ENCODE peak calls at places on chromosome 1, in nine cellular contexts. One of them, this sample, is unnamed.

GRCh38 chr1:77218477-77219165 is 609 bp downstream of the PIGK start:
- DNase-seq in activated effector memory CD4-positive, alpha-beta T cell treated with anti-CD3 and anti-CD28 coated beads, Interleukin-2, amount 50 U/mL, for 16 hours: no peak
- DNase-seq in progenitor cell of endocrine pancreas: no peak
- DNase-seq in caudate nucleus: no peak
- DNase-seq in neural crest cell: no peak
- DNase-seq in fibroblast of lung: peak
- DNase-seq in CD8-positive, alpha-beta memory T cell: no peak
- DNase-seq in SHP77: no peak
- DNase-seq in HEK293T: no peak
- DNase-seq in this sample: no peak

GRCh38 chr1:220789532-220790147 is 2.9 kb downstream of the MTARC1 start:
- DNase-seq in CD8-positive, alpha-beta memory T cell: no peak
- DNase-seq in progenitor cell of endocrine pancreas: no peak
- DNase-seq in activated effector memory CD4-positive, alpha-beta T cell treated with anti-CD3 and anti-CD28 coated beads, Interleukin-2, amount 50 U/mL, for 16 hours: no peak
- DNase-seq in SHP77: no peak
- DNase-seq in neural crest cell: no peak
- DNase-seq in HEK293T: no peak
- DNase-seq in fibroblast of lung: peak
- DNase-seq in caudate nucleus: no peak
- DNase-seq in this sample: no peak

GRCh38 chr1:91591175-91591968 is 90.7 kb downstream of the CDC7 start:
- DNase-seq in SHP77: no peak
- DNase-seq in activated effector memory CD4-positive, alpha-beta T cell treated with anti-CD3 and anti-CD28 coated beads, Interleukin-2, amount 50 U/mL, for 16 hours: no peak
- DNase-seq in HEK293T: no peak
- DNase-seq in fibroblast of lung: no peak
- DNase-seq in neural crest cell: no peak
- DNase-seq in caudate nucleus: no peak
- DNase-seq in CD8-positive, alpha-beta memory T cell: no peak
- DNase-seq in progenitor cell of endocrine pancreas: no peak
- DNase-seq in this sample: no peak

GRCh38 chr1:173392895-173393654 is 84.1 kb upstream of the PRDX6 start:
- DNase-seq in neural crest cell: no peak
- DNase-seq in CD8-positive, alpha-beta memory T cell: no peak
- DNase-seq in caudate nucleus: no peak
- DNase-seq in fibroblast of lung: peak
- DNase-seq in progenitor cell of endocrine pancreas: no peak
- DNase-seq in activated effector memory CD4-positive, alpha-beta T cell treated with anti-CD3 and anti-CD28 coated beads, Interleukin-2, amount 50 U/mL, for 16 hours: no peak
- DNase-seq in HEK293T: no peak
- DNase-seq in SHP77: no peak
- DNase-seq in this sample: peak

GRCh38 chr1:98749152-98749756 is 87.7 kb downstream of the SNX7 start:
- DNase-seq in activated effector memory CD4-positive, alpha-beta T cell treated with anti-CD3 and anti-CD28 coated beads, Interleukin-2, amount 50 U/mL, for 16 hours: no peak
- DNase-seq in SHP77: no peak
- DNase-seq in neural crest cell: no peak
- DNase-seq in progenitor cell of endocrine pancreas: no peak
- DNase-seq in fibroblast of lung: peak
- DNase-seq in caudate nucleus: no peak
- DNase-seq in HEK293T: no peak
- DNase-seq in CD8-positive, alpha-beta memory T cell: no peak
- DNase-seq in this sample: no peak

GRCh38 chr1:95393434-95393833 is 159.4 kb downstream of the RWDD3 start:
- DNase-seq in progenitor cell of endocrine pancreas: no peak
- DNase-seq in caudate nucleus: no peak
- DNase-seq in HEK293T: no peak
- DNase-seq in neural crest cell: no peak
- DNase-seq in CD8-positive, alpha-beta memory T cell: no peak
- DNase-seq in fibroblast of lung: no peak
- DNase-seq in activated effector memory CD4-positive, alpha-beta T cell treated with anti-CD3 and anti-CD28 coated beads, Interleukin-2, amount 50 U/mL, for 16 hours: no peak
- DNase-seq in SHP77: no peak
- DNase-seq in this sample: no peak

GRCh38 chr1:78401148-78401547 is 89.6 kb upstream of the PTGFR start:
- DNase-seq in SHP77: no peak
- DNase-seq in progenitor cell of endocrine pancreas: no peak
- DNase-seq in activated effector memory CD4-positive, alpha-beta T cell treated with anti-CD3 and anti-CD28 coated beads, Interleukin-2, amount 50 U/mL, for 16 hours: no peak
- DNase-seq in neural crest cell: no peak
- DNase-seq in CD8-positive, alpha-beta memory T cell: no peak
- DNase-seq in fibroblast of lung: no peak
- DNase-seq in HEK293T: no peak
- DNase-seq in caudate nucleus: no peak
- DNase-seq in this sample: no peak

GRCh38 chr1:31934706-31935629 is 3.2 kb downstream of the PTP4A2 start:
- DNase-seq in SHP77: no peak
- DNase-seq in progenitor cell of endocrine pancreas: no peak
- DNase-seq in HEK293T: peak
- DNase-seq in CD8-positive, alpha-beta memory T cell: no peak
- DNase-seq in activated effector memory CD4-positive, alpha-beta T cell treated with anti-CD3 and anti-CD28 coated beads, Interleukin-2, amount 50 U/mL, for 16 hours: peak
- DNase-seq in neural crest cell: no peak
- DNase-seq in fibroblast of lung: peak
- DNase-seq in caudate nucleus: no peak
- DNase-seq in this sample: no peak

GRCh38 chr1:2322065-2322571 is 69.2 kb downstream of the MORN1 start:
- DNase-seq in progenitor cell of endocrine pancreas: peak
- DNase-seq in CD8-positive, alpha-beta memory T cell: no peak
- DNase-seq in neural crest cell: peak
- DNase-seq in caudate nucleus: peak
- DNase-seq in HEK293T: no peak
- DNase-seq in activated effector memory CD4-positive, alpha-beta T cell treated with anti-CD3 and anti-CD28 coated beads, Interleukin-2, amount 50 U/mL, for 16 hours: no peak
- DNase-seq in fibroblast of lung: peak
- DNase-seq in SHP77: no peak
- DNase-seq in this sample: no peak

GRCh38 chr1:203166192-203166940 is 9.3 kb downstream of the MYBPH start:
- DNase-seq in caudate nucleus: no peak
- DNase-seq in HEK293T: peak
- DNase-seq in fibroblast of lung: no peak
- DNase-seq in progenitor cell of endocrine pancreas: no peak
- DNase-seq in activated effector memory CD4-positive, alpha-beta T cell treated with anti-CD3 and anti-CD28 coated beads, Interleukin-2, amount 50 U/mL, for 16 hours: no peak
- DNase-seq in CD8-positive, alpha-beta memory T cell: no peak
- DNase-seq in neural crest cell: no peak
- DNase-seq in SHP77: no peak
- DNase-seq in this sample: no peak

This sample was measured in foreskin melanocyte.